ENCODE peak calls at places on chromosomes 5 and 9, in six cellular contexts. One of them, this sample, is unnamed.

GRCh38 chr5:126867237-126867636 is 90.3 kb downstream of the LMNB1 start:
- DNase-seq in H9: no peak
- DNase-seq in IMR-90: no peak
- DNase-seq in trophoblast cell: no peak
- DNase-seq in mesenchymal stem cell: no peak
- DNase-seq in H1: peak
- DNase-seq in this sample: no peak

GRCh38 chr9:132810314-132810713 is 67.8 kb downstream of the AK8 start:
- DNase-seq in H9: no peak
- DNase-seq in IMR-90: no peak
- DNase-seq in trophoblast cell: no peak
- DNase-seq in mesenchymal stem cell: no peak
- DNase-seq in H1: no peak
- DNase-seq in this sample: no peak

GRCh38 chr5:168822745-168823281 is 243.6 kb upstream of the PANK3 start:
- DNase-seq in H9: no peak
- DNase-seq in IMR-90: peak
- DNase-seq in trophoblast cell: peak
- DNase-seq in mesenchymal stem cell: no peak
- DNase-seq in H1: no peak
- DNase-seq in this sample: no peak

GRCh38 chr9:86485359-86485758 is 131.1 kb upstream of the TUT7 start:
- DNase-seq in H9: no peak
- DNase-seq in IMR-90: no peak
- DNase-seq in trophoblast cell: no peak
- DNase-seq in mesenchymal stem cell: no peak
- DNase-seq in H1: no peak
- DNase-seq in this sample: no peak

GRCh38 chr9:116674210-116674980 is 12.7 kb upstream of the TRIM32 start:
- DNase-seq in H9: no peak
- DNase-seq in IMR-90: peak
- DNase-seq in trophoblast cell: no peak
- DNase-seq in mesenchymal stem cell: no peak
- DNase-seq in H1: no peak
- DNase-seq in this sample: no peak

GRCh38 chr9:129270205-129270604 is 92.1 kb upstream of the IER5L start:
- DNase-seq in H9: no peak
- DNase-seq in IMR-90: no peak
- DNase-seq in trophoblast cell: no peak
- DNase-seq in mesenchymal stem cell: no peak
- DNase-seq in H1: no peak
- DNase-seq in this sample: no peak

GRCh38 chr9:121278535-121279169 is 10.7 kb downstream of the GSN start:
- DNase-seq in H9: peak
- DNase-seq in IMR-90: peak
- DNase-seq in trophoblast cell: peak
- DNase-seq in mesenchymal stem cell: peak
- DNase-seq in H1: no peak
- DNase-seq in this sample: no peak

GRCh38 chr5:95261369-95262175 is 23.3 kb downstream of the MCTP1 start:
- DNase-seq in H9: no peak
- DNase-seq in IMR-90: peak
- DNase-seq in trophoblast cell: peak
- DNase-seq in mesenchymal stem cell: peak
- DNase-seq in H1: no peak
- DNase-seq in this sample: no peak

GRCh38 chr5:60891667-60892066 is 47.6 kb upstream of the ELOVL7 start:
- DNase-seq in H9: peak
- DNase-seq in IMR-90: no peak
- DNase-seq in trophoblast cell: no peak
- DNase-seq in mesenchymal stem cell: no peak
- DNase-seq in H1: no peak
- DNase-seq in this sample: no peak

GRCh38 chr9:93596399-93596798 is 20.0 kb downstream of the PHF2 start:
- DNase-seq in H9: no peak
- DNase-seq in IMR-90: no peak
- DNase-seq in trophoblast cell: no peak
- DNase-seq in mesenchymal stem cell: no peak
- DNase-seq in H1: peak
- DNase-seq in this sample: no peak

GRCh38 chr5:34522599-34523381 is 133.3 kb upstream of the RAI14 start:
- DNase-seq in H9: peak
- DNase-seq in IMR-90: peak
- DNase-seq in trophoblast cell: peak
- DNase-seq in mesenchymal stem cell: peak
- DNase-seq in H1: peak
- DNase-seq in this sample: peak

GRCh38 chr9:105702207-105702606 is 7.9 kb downstream of the TMEM38B start:
- DNase-seq in H9: no peak
- DNase-seq in IMR-90: no peak
- DNase-seq in trophoblast cell: no peak
- DNase-seq in mesenchymal stem cell: no peak
- DNase-seq in H1: no peak
- DNase-seq in this sample: no peak

GRCh38 chr9:124594673-124595072 is 87.5 kb upstream of the NR5A1 start:
- DNase-seq in H9: no peak
- DNase-seq in IMR-90: peak
- DNase-seq in trophoblast cell: no peak
- DNase-seq in mesenchymal stem cell: peak
- DNase-seq in H1: no peak
- DNase-seq in this sample: no peak

GRCh38 chr5:9320652-9321051 is 225.2 kb downstream of the SEMA5A start:
- DNase-seq in H9: no peak
- DNase-seq in IMR-90: no peak
- DNase-seq in trophoblast cell: no peak
- DNase-seq in mesenchymal stem cell: no peak
- DNase-seq in H1: no peak
- DNase-seq in this sample: no peak

GRCh38 chr5:83972236-83972635 is 251.6 kb upstream of the HAPLN1 start:
- DNase-seq in H9: no peak
- DNase-seq in IMR-90: peak
- DNase-seq in trophoblast cell: no peak
- DNase-seq in mesenchymal stem cell: peak
- DNase-seq in H1: no peak
- DNase-seq in this sample: no peak

GRCh38 chr9:4344946-4345345 is 45.1 kb upstream of the GLIS3 start:
- DNase-seq in H9: no peak
- DNase-seq in IMR-90: no peak
- DNase-seq in trophoblast cell: no peak
- DNase-seq in mesenchymal stem cell: no peak
- DNase-seq in H1: no peak
- DNase-seq in this sample: no peak

GRCh38 chr5:17154211-17154996 is 63.0 kb upstream of the BASP1 start:
- DNase-seq in H9: no peak
- DNase-seq in IMR-90: peak
- DNase-seq in trophoblast cell: no peak
- DNase-seq in mesenchymal stem cell: no peak
- DNase-seq in H1: no peak
- DNase-seq in this sample: no peak

GRCh38 chr5:179495906-179496455 is 54.4 kb upstream of the RUFY1 start:
- DNase-seq in H9: no peak
- DNase-seq in IMR-90: no peak
- DNase-seq in trophoblast cell: no peak
- DNase-seq in mesenchymal stem cell: no peak
- DNase-seq in H1: no peak
- DNase-seq in this sample: no peak

GRCh38 chr5:173679909-173680626 is 63.6 kb upstream of the BOD1 start:
- DNase-seq in H9: no peak
- DNase-seq in IMR-90: no peak
- DNase-seq in trophoblast cell: no peak
- DNase-seq in mesenchymal stem cell: peak
- DNase-seq in H1: no peak
- DNase-seq in this sample: no peak

GRCh38 chr5:76537073-76537543 is 86.1 kb downstream of the F2RL2 start:
- DNase-seq in H9: no peak
- DNase-seq in IMR-90: peak
- DNase-seq in trophoblast cell: no peak
- DNase-seq in mesenchymal stem cell: no peak
- DNase-seq in H1: no peak
- DNase-seq in this sample: no peak

GRCh38 chr5:100647461-100648230 is 112.5 kb downstream of the FAM174A start:
- DNase-seq in H9: no peak
- DNase-seq in IMR-90: no peak
- DNase-seq in trophoblast cell: no peak
- DNase-seq in mesenchymal stem cell: no peak
- DNase-seq in H1: no peak
- DNase-seq in this sample: no peak
- H3K18ac ChIP-seq in H9: no peak
- H3K18ac ChIP-seq in IMR-90: no peak
- H3K18ac ChIP-seq in trophoblast cell: no peak
- H3K18ac ChIP-seq in mesenchymal stem cell: no peak
- H3K18ac ChIP-seq in H1: no peak
- H3K18ac ChIP-seq in this sample: no peak

GRCh38 chr9:111429175-111429574 is 55.0 kb downstream of the ECPAS start:
- DNase-seq in H9: no peak
- DNase-seq in IMR-90: peak
- DNase-seq in trophoblast cell: no peak
- DNase-seq in mesenchymal stem cell: no peak
- DNase-seq in H1: no peak
- DNase-seq in this sample: no peak
- H4K91ac ChIP-seq in H9: no peak
- H4K91ac ChIP-seq in IMR-90: no peak
- H4K91ac ChIP-seq in trophoblast cell: no peak
- H4K91ac ChIP-seq in mesenchymal stem cell: no peak
- H4K91ac ChIP-seq in H1: no peak
- H4K91ac ChIP-seq in this sample: no peak

DNA sequence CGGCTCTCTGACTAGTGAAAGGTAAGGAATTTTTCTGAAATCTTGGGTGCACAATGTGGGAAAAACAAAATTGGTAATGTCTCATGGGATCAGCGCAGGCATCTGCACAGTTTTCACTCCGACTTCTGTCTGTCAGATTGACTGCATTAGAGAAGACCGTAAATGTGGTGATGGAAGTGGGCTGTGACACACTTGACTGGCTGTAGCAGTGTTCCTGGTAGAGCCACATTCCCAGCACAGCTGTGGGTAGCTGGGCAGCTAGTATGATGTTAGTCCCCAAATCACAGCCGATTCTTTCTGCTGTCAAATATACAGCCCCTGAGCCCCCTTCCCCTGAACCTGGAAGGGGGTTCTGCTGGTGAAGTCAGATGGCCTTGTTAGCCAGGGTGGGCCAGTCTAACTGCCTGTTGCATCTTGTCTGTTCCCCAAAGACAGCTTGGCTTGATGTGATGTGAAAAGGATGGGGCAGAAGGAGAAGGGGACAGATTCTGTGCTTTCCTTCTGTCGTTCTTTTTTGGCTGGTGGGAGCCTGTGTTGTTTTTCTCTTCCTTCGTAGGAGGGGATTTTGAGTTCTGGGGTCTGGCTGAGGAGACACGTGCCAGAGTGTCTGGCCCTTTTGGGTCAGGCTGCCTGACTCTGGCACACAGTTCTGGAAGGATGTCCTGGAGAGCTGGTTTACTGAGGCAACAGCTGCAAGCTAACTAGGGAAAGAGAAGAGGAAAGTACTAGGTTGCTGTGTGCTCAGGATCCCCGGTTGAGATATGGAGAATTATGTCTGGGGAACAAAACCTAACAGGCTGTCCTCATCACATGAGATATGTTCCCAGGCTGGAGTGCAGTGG is 66.4 kb upstream of the SPRY4 start:
- DNase-seq in H9: no peak
- DNase-seq in IMR-90: no peak
- DNase-seq in trophoblast cell: no peak
- DNase-seq in mesenchymal stem cell: peak
- DNase-seq in H1: no peak
- DNase-seq in this sample: no peak
- H2AK5ac ChIP-seq in H9: no peak
- H2AK5ac ChIP-seq in IMR-90: peak
- H2AK5ac ChIP-seq in trophoblast cell: no peak
- H2AK5ac ChIP-seq in mesenchymal stem cell: no peak
- H2AK5ac ChIP-seq in H1: peak
- H2AK5ac ChIP-seq in this sample: no peak

GRCh38 chr9:134626576-134627416 is 14.8 kb upstream of the COL5A1 start:
- DNase-seq in H9: peak
- DNase-seq in IMR-90: peak
- DNase-seq in trophoblast cell: no peak
- DNase-seq in mesenchymal stem cell: peak
- DNase-seq in H1: no peak
- DNase-seq in this sample: no peak

GRCh38 chr9:134626141-134626423 is 15.5 kb upstream of the COL5A1 start:
- DNase-seq in H9: peak
- DNase-seq in IMR-90: no peak
- DNase-seq in trophoblast cell: no peak
- DNase-seq in mesenchymal stem cell: no peak
- DNase-seq in H1: no peak
- DNase-seq in this sample: no peak

GRCh38 chr9:134624119-134624826 is 17.3 kb upstream of the COL5A1 start:
- DNase-seq in H9: no peak
- DNase-seq in IMR-90: no peak
- DNase-seq in trophoblast cell: no peak
- DNase-seq in mesenchymal stem cell: peak
- DNase-seq in H1: no peak
- DNase-seq in this sample: no peak

GRCh38 chr9:134624827-134625181 is 16.8 kb upstream of the COL5A1 start:
- DNase-seq in H9: peak
- DNase-seq in IMR-90: peak
- DNase-seq in trophoblast cell: peak
- DNase-seq in mesenchymal stem cell: peak
- DNase-seq in H1: no peak
- DNase-seq in this sample: no peak

GRCh38 chr9:134625361-134626140 is 16.1 kb upstream of the COL5A1 start:
- DNase-seq in H9: peak
- DNase-seq in IMR-90: peak
- DNase-seq in trophoblast cell: no peak
- DNase-seq in mesenchymal stem cell: peak
- DNase-seq in H1: no peak
- DNase-seq in this sample: no peak
- H3K18ac ChIP-seq in H9: no peak
- H3K18ac ChIP-seq in IMR-90: peak
- H3K18ac ChIP-seq in trophoblast cell: peak
- H3K18ac ChIP-seq in mesenchymal stem cell: peak
- H3K18ac ChIP-seq in H1: peak
- H3K18ac ChIP-seq in this sample: no peak

DNA sequence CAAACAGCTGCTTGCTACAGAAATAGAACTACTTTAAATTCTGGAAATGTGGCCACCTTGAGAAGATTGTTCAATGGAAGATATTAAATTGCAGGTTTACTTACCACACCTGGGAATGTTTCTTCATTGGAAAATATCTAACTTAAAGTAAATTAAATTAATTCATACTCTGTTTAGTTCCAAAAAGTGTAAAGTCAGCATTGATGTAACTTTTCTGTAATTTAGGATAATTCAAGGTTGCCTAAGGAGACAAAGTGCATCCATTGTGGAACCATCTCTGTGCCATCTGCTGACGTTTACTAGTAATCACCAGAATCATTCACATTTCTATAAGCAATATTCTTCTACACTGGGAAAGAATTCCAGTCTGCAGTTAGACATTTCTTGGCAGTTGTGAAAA is 53.0 kb downstream of the FAM170A start:
- DNase-seq in H9: no peak
- DNase-seq in IMR-90: no peak
- DNase-seq in trophoblast cell: no peak
- DNase-seq in mesenchymal stem cell: no peak
- DNase-seq in H1: no peak
- DNase-seq in this sample: no peak
- H4K91ac ChIP-seq in H9: no peak
- H4K91ac ChIP-seq in IMR-90: no peak
- H4K91ac ChIP-seq in trophoblast cell: no peak
- H4K91ac ChIP-seq in mesenchymal stem cell: no peak
- H4K91ac ChIP-seq in H1: no peak
- H4K91ac ChIP-seq in this sample: no peak

This sample was measured in neuronal stem cell.